ENCODE peak calls at places on chromosome 10, in four cellular contexts. D is breast epithelium, T is A549, U is body of pancreas. G is an unnamed sample.

GRCh38 chr10:110765513-110766375 is 106.0 kb upstream of the PDCD4 start:
- DNase-seq in D (no peak), T (no peak), U (no peak), G (no peak)

GRCh38 chr10:15279236-15279635 is 91.9 kb downstream of the FAM171A1 start:
- DNase-seq in D (no peak), T (no peak), U (no peak), G (no peak)

GRCh38 chr10:25639646-25640045 is 294.4 kb upstream of the MYO3A start:
- DNase-seq in D (no peak), T (no peak), U (no peak), G (no peak)

GRCh38 chr10:132413226-132414205 is 16.5 kb downstream of the PWWP2B start:
- DNase-seq in D (no peak), T (no peak), U (peak; percentile 33), G (no peak)

GRCh38 chr10:8052344-8052969 is 2.0 kb upstream of the GATA3 start:
- DNase-seq in D (no peak), T (no peak), U (no peak), G (no peak)

GRCh38 chr10:111650088-111650487 is 533.5 kb downstream of the GPAM start:
- DNase-seq in D (no peak), T (no peak), U (no peak), G (no peak)

GRCh38 chr10:47079177-47079580 is 168.0 kb downstream of the PTPN20 start:
- DNase-seq in D (no peak), T (no peak), U (no peak), G (no peak)

GRCh38 chr10:60114765-60115586 is 208.6 kb upstream of the CCDC6 start:
- DNase-seq in D (no peak), T (peak; percentile 58), U (no peak), G (no peak)

GRCh38 chr10:689433-690226 is at the start of gene DIP2C:
- DNase-seq in D (no peak), T (peak; percentile 62), U (peak; percentile 74), G (no peak)

GRCh38 chr10:15236340-15236739 is 67.8 kb upstream of the NMT2 start:
- DNase-seq in D (no peak), T (no peak), U (no peak), G (no peak)

GRCh38 chr10:64379898-64380297 is 858.7 kb downstream of the REEP3 start:
- DNase-seq in D (no peak), T (peak; percentile 9), U (no peak), G (no peak)

GRCh38 chr10:106181491-106181890 is 983.0 kb downstream of the SORCS1 start:
- DNase-seq in D (no peak), T (no peak), U (no peak), G (no peak)

GRCh38 chr10:21194510-21194993 is 297.4 kb upstream of the NEBL start:
- DNase-seq in D (no peak), T (peak; percentile 79), U (peak; percentile 39), G (no peak)

GRCh38 chr10:43196131-43196980 is 58.1 kb downstream of the CSGALNACT2 start:
- DNase-seq in D (no peak), T (no peak), U (peak; percentile 6), G (no peak)

GRCh38 chr10:68826764-68827591 is at the start of gene STOX1:
- DNase-seq in D (peak; percentile 62), T (peak; percentile 83), U (peak; percentile 63), G (no peak)

GRCh38 chr10:79403441-79404230 is 41.8 kb downstream of the ZCCHC24 start:
- DNase-seq in D (peak; percentile 56), T (no peak), U (no peak), G (no peak)

GRCh38 chr10:72784551-72785421 is 92.8 kb downstream of the MCU start:
- DNase-seq in D (no peak), T (peak; percentile 26), U (peak; percentile 18), G (no peak)

GRCh38 chr10:8151086-8151485 is 96.6 kb downstream of the GATA3 start:
- DNase-seq in D (no peak), T (no peak), U (no peak), G (no peak)

GRCh38 chr10:4270116-4270515 is 485.1 kb upstream of the KLF6 start:
- DNase-seq in D (no peak), T (peak; percentile 39), U (no peak), G (no peak)

GRCh38 chr10:11608159-11608966 is 3.1 kb downstream of the USP6NL start:
- DNase-seq in D (no peak), T (no peak), U (no peak), G (no peak)

GRCh38 chr10:13414855-13415254 is 66.8 kb upstream of the SEPHS1 start:
- DNase-seq in D (no peak), T (peak; percentile 42), U (peak; percentile 61), G (no peak)

GRCh38 chr10:100827819-100828743 is 82.7 kb downstream of the PAX2 start:
- DNase-seq in D (peak; percentile 57), T (peak; percentile 43), U (peak; percentile 61), G (no peak)

GRCh38 chr10:112261281-112261822 is 21.8 kb upstream of the TECTB start:
- DNase-seq in D (no peak), T (no peak), U (no peak), G (no peak)

GRCh38 chr10:27242951-27243551 is 2.5 kb upstream of the ACBD5 start:
- DNase-seq in D (peak; percentile 55), T (peak; percentile 83), U (peak; percentile 42), G (peak; percentile 42)

GRCh38 chr10:88974012-88974411 is 16.6 kb upstream of the FAS start:
- DNase-seq in D (no peak), T (no peak), U (no peak), G (no peak)

GRCh38 chr10:83050815-83051214 is 1088.5 kb upstream of the GHITM start:
- DNase-seq in D (no peak), T (no peak), U (no peak), G (no peak)

GRCh38 chr10:7409732-7410168 is 1.1 kb downstream of the SFMBT2 start:
- DNase-seq in D (no peak), T (peak; percentile 21), U (no peak), G (no peak)

GRCh38 chr10:20958764-20959163 is 61.7 kb upstream of the NEBL start:
- DNase-seq in D (no peak), T (no peak), U (no peak), G (no peak)

GRCh38 chr10:123841115-123841514 is 50.5 kb downstream of the CPXM2 start:
- DNase-seq in D (no peak), T (no peak), U (no peak), G (no peak)
- H3K27ac ChIP-seq in D (no peak overlapping the region), T (no peak overlapping the region), U (no peak overlapping the region), G (no peak overlapping the region)

DNA sequence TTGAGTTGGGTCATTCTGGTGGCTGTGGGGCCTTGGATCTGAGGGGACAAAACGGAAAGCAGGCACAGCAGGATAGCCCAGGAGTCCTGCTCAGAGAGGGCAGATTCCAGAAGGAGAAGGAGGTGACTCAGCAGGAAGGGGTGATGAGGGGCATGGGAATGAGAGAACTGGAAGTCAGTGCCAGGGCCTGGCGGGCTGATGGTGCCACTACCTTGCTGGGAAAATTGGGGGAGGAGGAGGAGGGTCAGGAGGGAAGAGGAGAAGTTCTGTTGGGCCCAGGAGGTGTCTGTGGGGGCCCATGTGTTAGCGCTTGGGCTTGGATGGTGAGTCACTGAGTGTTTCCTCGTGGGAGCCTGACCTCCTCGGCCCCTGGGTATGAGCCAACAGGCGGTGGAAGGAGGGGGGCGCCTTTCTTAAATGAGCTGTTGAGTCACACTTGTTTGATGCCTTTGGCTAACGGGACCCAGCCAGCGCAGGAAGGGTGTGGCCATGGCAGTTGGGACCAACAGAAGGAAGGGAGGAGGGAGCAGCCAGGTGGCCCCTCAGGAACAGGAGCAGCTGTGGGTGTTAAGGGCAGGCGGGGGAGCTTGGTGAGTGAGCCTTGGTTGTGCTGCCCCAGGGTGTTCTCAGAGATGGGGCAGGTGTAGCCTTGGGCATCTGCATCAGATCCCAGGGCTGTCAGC is 130.0 kb upstream of the BTBD16 start:
- DNase-seq in D (peak; percentile 74), T (peak; percentile 98), U (peak; percentile 76), G (no peak)
- TF ChIP-seq POLR2A in D (no peak), T (no peak), U (no peak), G (no peak)

GRCh38 chr10:114683162-114683561 is 25.1 kb upstream of the ABLIM1 start:
- DNase-seq in D (no peak), T (no peak), U (peak; percentile 36), G (no peak)
- H3K4me3 ChIP-seq in D (peak overlapping the region; percentile 41), T (peak overlapping the region; percentile 36), U (no peak overlapping the region), G (peak overlapping the region; percentile 57)

DNA sequence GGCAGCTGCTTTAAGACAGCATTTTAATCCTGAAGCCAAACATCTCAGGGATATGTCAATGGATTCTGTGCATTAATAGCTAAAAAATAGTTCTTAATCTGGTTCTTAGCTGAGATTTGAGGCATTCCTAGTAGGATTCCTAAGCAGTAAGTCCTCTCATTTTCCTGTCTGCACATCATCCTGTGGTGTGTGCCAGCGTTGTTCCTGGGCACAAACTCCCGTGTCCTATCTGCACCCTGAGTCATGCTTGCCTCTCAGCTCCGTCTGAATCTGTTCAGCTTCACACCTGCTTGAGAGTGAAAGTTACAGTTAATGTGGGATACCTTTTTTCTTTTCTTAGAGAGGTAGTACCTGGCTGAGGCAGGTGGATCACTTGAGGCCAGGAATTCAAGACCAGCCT is 19.5 kb downstream of the BAG3 start:
- DNase-seq in D (no peak), T (no peak), U (no peak), G (no peak)
- H3K27ac ChIP-seq in D (peak overlapping the region; percentile 11), T (peak overlapping the region; percentile 91), U (no peak overlapping the region), G (no peak overlapping the region)

GRCh38 chr10:48444266-48444665 is 137.8 kb downstream of the MAPK8 start:
- DNase-seq in D (no peak), T (peak; percentile 57), U (peak; percentile 17), G (no peak)
- TF ChIP-seq POLR2A in D (no peak), T (no peak), U (no peak), G (no peak)

GRCh38 chr10:96588601-96589419 is 2.0 kb upstream of the TM9SF3 start:
- DNase-seq in D (no peak), T (no peak), U (no peak), G (no peak)

GRCh38 chr10:96586419-96587254 is at the start of gene TM9SF3:
- DNase-seq in D (peak; percentile 90), T (peak; percentile 89), U (peak; percentile 94), G (peak; percentile 70)

GRCh38 chr10:96585726-96586418 is 940 bp downstream of the TM9SF3 start:
- DNase-seq in D (no peak), T (no peak), U (no peak), G (no peak)

GRCh38 chr10:96587255-96588059 is 645 bp upstream of the TM9SF3 start:
- DNase-seq in D (no peak), T (peak; percentile 72), U (peak; percentile 76), G (no peak)

DNA sequence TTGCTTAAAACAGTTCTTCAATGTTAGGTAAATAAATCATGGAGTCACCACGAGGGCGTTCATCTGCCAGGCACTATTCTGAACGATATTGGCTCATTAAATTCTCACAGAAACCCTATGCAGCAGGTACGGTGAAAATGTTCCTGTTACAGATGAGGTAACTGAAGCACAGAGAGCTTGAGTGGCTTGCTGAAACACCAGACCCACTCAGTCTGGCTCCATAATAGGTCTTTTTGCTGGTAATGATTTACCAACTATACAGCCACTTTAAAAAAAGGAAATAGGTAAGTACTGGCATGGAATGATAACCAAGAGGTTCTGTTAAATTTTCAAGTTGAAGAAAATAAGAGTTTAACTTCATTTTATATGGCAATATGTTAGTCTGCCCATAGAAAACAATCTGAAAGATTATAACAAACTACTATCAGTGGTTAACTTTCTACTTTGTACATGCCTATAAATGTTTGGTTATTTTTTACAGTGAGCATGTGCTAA is 1.3 kb upstream of the TM9SF3 start:
- DNase-seq in D (no peak), T (no peak), U (no peak), G (no peak)
- H3K4me3 ChIP-seq in D (peak overlapping the region; percentile 94), T (peak overlapping the region; percentile 95), U (no peak overlapping the region), G (peak overlapping the region; percentile 67)

G was measured in esophagus squamous epithelium.